ENCODE peak calls at places on chromosomes 1 and 21, in six cellular contexts. O is CD8-positive, alpha-beta T cell; M is ascending aorta; Q is K562; Y is AG04450; W is left ventricle myocardium inferior. P is an unnamed sample.

GRCh38 chr1:999797-1000356 is at the start of gene HES4:
- DNase-seq in M (peak; percentile 96), O (no peak), W (peak; percentile 95), Q (peak; percentile 88), Y (peak; percentile 75), P (no peak)

GRCh38 chr1:100187912-100188311 is 9.9 kb upstream of the LRRC39 start:
- DNase-seq in Q (no peak), Y (no peak), O (no peak), M (no peak), W (peak; percentile 45), P (no peak)

GRCh38 chr1:226577401-226578180 is 29.0 kb downstream of the STUM start:
- DNase-seq in W (no peak), M (no peak), Q (no peak), O (no peak), Y (no peak), P (no peak)

GRCh38 chr1:197140123-197140522 is 6.3 kb downstream of the ASPM start:
- DNase-seq in O (no peak), M (no peak), W (no peak), Q (no peak), Y (no peak), P (no peak)

GRCh38 chr1:201602413-201603265 is 63.7 kb downstream of the NAV1 start:
- DNase-seq in Q (no peak), M (peak; percentile 70), Y (peak; percentile 78), O (no peak), W (no peak), P (no peak)

GRCh38 chr1:185595835-185596667 is 138.1 kb upstream of the HMCN1 start:
- DNase-seq in Q (peak; percentile 69), O (peak; percentile 18), M (no peak), Y (peak; percentile 6), W (no peak), P (peak; percentile 41)

GRCh38 chr1:173333581-173333980 is 126.5 kb upstream of the TNFSF4 start:
- DNase-seq in Y (no peak), M (no peak), O (no peak), W (no peak), Q (no peak), P (no peak)

GRCh38 chr1:198255783-198256182 is 99.0 kb downstream of the NEK7 start:
- DNase-seq in M (no peak), Q (no peak), Y (no peak), O (no peak), W (no peak), P (no peak)

GRCh38 chr1:37069406-37069805 is 35.1 kb upstream of the GRIK3 start:
- DNase-seq in M (no peak), Q (no peak), W (no peak), Y (no peak), O (no peak), P (no peak)

GRCh38 chr21:43965911-43966585 is 46.1 kb upstream of the TRAPPC10 start:
- DNase-seq in Q (no peak), W (no peak), Y (no peak), M (no peak), O (no peak), P (no peak)

GRCh38 chr1:183460596-183460995 is 11.7 kb upstream of the SMG7 start:
- DNase-seq in M (no peak), Y (no peak), O (no peak), W (no peak), Q (no peak), P (no peak)

GRCh38 chr21:29056005-29056404 is 17.4 kb downstream of the CCT8 start:
- DNase-seq in Q (no peak), O (no peak), W (no peak), M (no peak), Y (no peak), P (no peak)

GRCh38 chr1:179142889-179143299 is 61.0 kb downstream of the TOR3A start:
- DNase-seq in Q (no peak), Y (peak; percentile 94), W (no peak), O (no peak), M (no peak), P (no peak)

DNA sequence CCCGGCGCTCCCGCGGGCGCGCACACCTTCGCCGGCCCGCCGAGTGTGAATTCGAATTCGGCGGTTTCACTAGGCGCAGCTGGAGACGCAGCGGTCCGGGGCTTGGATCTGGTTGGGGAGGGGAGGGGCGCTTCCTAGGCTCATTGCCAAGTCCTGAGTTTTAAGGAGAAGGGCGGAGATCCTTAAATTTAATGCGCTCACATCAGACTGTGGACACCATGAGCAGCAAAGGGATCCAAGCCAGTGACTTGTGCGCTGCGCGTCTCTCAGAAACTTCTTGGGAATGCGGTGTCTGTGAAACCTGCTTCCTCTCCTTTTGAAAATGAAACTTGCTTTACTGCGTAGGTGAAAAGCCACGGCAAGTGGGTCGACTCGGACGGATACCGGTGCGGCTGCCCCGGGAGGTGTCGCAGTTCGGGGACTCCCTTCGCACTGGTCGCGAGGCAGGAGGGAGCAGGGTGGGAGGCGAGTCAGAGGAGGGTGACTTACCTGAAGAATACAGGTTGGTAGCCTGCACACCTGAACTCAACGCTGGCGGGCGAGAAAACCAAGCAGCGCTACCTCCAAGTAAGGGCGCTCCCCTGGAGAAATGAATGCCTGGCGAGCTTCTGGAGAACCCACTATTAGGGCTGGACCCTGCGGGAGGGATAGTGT is 887 bp downstream of the TENT5C start:
- DNase-seq in Y (no peak), O (peak; percentile 40), W (no peak), M (peak; percentile 81), Q (peak; percentile 45), P (peak; percentile 62)
- H3K27me3 ChIP-seq in Y (peaks cover 8% of the 10 kb centered on the region), O (no peaks in the 10 kb centered on the region), W (no peaks in the 10 kb centered on the region), M (no peaks in the 10 kb centered on the region), Q (no peaks in the 10 kb centered on the region), P (no peaks in the 10 kb centered on the region)

GRCh38 chr1:6272476-6273270 is 11.8 kb upstream of the GPR153 start:
- DNase-seq in Q (no peak), O (no peak), W (no peak), Y (no peak), M (no peak), P (no peak)
- H3K27ac ChIP-seq in Q (no peak overlapping the region), O (no peak overlapping the region), W (no peak overlapping the region), Y (no peak overlapping the region), M (no peak overlapping the region), P (no peak overlapping the region)

GRCh38 chr1:181083842-181084605 is 4.5 kb upstream of the IER5 start:
- DNase-seq in W (no peak), M (peak; percentile 73), Q (peak; percentile 60), O (peak; percentile 29), Y (no peak), P (peak; percentile 27)
- TF ChIP-seq CTCF in W (peak; percentile 70), M (peak; percentile 52), Q (peak; percentile 91), O (peak; percentile 73), Y (peak; percentile 42), P (peak; percentile 68)

GRCh38 chr1:109347511-109347910 is 40.7 kb upstream of the MYBPHL start:
- DNase-seq in Q (no peak), O (no peak), W (no peak), Y (no peak), M (no peak), P (no peak)
- H3K27me3 ChIP-seq in Q (no peaks in the 10 kb centered on the region), O (no peaks in the 10 kb centered on the region), W (no peaks in the 10 kb centered on the region), Y (no peaks in the 10 kb centered on the region), M (no peaks in the 10 kb centered on the region), P (no peaks in the 10 kb centered on the region)

GRCh38 chr1:19877821-19878636 is 4.2 kb upstream of the OTUD3 start:
- DNase-seq in O (no peak), Q (no peak), Y (no peak), M (no peak), W (no peak), P (no peak)
- H3K27ac ChIP-seq in O (no peak overlapping the region), Q (peak overlapping the region; percentile 61), Y (no peak overlapping the region), M (no peak overlapping the region), W (no peak overlapping the region), P (no peak overlapping the region)

GRCh38 chr1:11354893-11355593 is 82.0 kb downstream of the UBIAD1 start:
- DNase-seq in O (no peak), Q (no peak), W (no peak), Y (no peak), M (no peak), P (no peak)

GRCh38 chr1:11357291-11357690 is 84.3 kb downstream of the UBIAD1 start:
- DNase-seq in O (no peak), W (no peak), Y (no peak), M (no peak), Q (no peak), P (no peak)

GRCh38 chr1:11350265-11350664 is 77.3 kb downstream of the UBIAD1 start:
- DNase-seq in Y (no peak), Q (no peak), O (no peak), W (no peak), M (no peak), P (no peak)

GRCh38 chr1:11355594-11356467 is 82.8 kb downstream of the UBIAD1 start:
- DNase-seq in O (no peak), Q (no peak), W (no peak), Y (no peak), M (no peak), P (no peak)

DNA sequence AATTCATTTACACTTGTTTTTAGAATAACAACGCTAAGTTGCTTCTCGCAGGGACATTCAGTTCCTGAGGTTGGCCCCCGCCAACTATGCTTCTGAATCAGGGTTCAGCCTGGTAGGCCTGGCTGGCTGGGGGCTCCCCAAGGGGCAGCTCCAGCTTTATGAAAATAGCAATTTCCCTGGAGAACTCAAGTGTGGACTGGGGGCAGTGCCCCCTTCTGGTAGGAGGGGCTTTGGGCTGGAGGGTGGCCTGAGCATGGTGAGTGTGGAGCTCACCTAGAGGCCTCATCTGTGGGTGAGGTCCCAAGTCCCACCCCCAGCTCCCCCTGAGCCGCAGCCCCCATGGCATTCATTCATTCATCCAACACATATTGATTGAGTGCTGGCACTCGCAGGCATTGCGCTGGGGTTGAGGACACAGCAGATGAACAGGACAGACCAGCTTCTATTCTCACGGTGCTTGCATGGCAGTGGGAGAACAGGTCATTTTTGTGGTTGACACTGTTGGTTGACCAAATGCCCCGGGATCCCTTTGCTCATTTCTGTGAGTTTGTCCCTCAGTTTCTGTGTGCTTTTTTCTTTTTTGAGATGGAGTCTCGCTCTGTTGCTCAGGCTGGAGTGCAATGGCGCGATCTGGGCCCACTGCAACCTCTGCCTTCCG is 79.2 kb downstream of the UBIAD1 start:
- DNase-seq in Q (no peak), M (no peak), O (no peak), W (no peak), Y (no peak), P (no peak)
- TF ChIP-seq CTCF in Q (peak; percentile 18), M (no peak), O (no peak), W (no peak), Y (no peak), P (no peak)

P was measured in CD4-positive, alpha-beta T cell.